ENCODE peak calls at places on chromosomes 3 and 15, in five cellular contexts. H is IMR-90, D is trophoblast cell, O is mesendoderm, G is neuronal stem cell. J is an unnamed sample. For H3K36me3, H3K4me1 and H3K79me1, the result is how much of the 10 kb centered on the place peaks cover.

GRCh38 chr15:72116680-72117447 is 1.1 kb downstream of the MYO9A start:
- DNase-seq in H (peak), D (peak), O (peak), G (no peak), J (no peak)

GRCh38 chr15:51097553-51098330 is 3.0 kb upstream of the TNFAIP8L3 start:
- DNase-seq in H (peak), D (peak), O (no peak), G (no peak), J (peak)

GRCh38 chr3:105480771-105481170 is 114.1 kb downstream of the ALCAM start:
- DNase-seq in H (no peak), D (no peak), O (no peak), G (peak), J (peak)

GRCh38 chr15:41334293-41335120 is 1.8 kb downstream of the NUSAP1 start:
- DNase-seq in H (no peak), D (no peak), O (peak), G (no peak), J (no peak)

GRCh38 chr3:58874795-58875194 is 175.0 kb downstream of the CFAP20DC start:
- DNase-seq in H (peak), D (no peak), O (no peak), G (no peak), J (no peak)

GRCh38 chr3:128603811-128604447 is 46.7 kb downstream of the RPN1 start:
- DNase-seq in H (no peak), D (peak), O (no peak), G (no peak), J (no peak)

GRCh38 chr3:115819785-115820384 is 196.6 kb downstream of the GAP43 start:
- DNase-seq in H (peak), D (peak), O (peak), G (peak), J (peak)

GRCh38 chr3:37730383-37730782 is 131.3 kb upstream of the CTDSPL start:
- DNase-seq in H (no peak), D (no peak), O (no peak), G (no peak), J (no peak)

GRCh38 chr3:111906667-111907066 is 47.6 kb downstream of the PHLDB2 start:
- DNase-seq in H (peak), D (no peak), O (no peak), G (no peak), J (peak)

GRCh38 chr3:129383292-129383860 is 45.1 kb downstream of the EFCAB12 start:
- DNase-seq in H (peak), D (peak), O (peak), G (peak), J (peak)

GRCh38 chr3:29335438-29335837 is 54.6 kb downstream of the RBMS3 start:
- DNase-seq in H (peak), D (peak), O (peak), G (peak), J (peak)

GRCh38 chr3:145678401-145678800 is 482.6 kb downstream of the PLOD2 start:
- DNase-seq in H (no peak), D (no peak), O (peak), G (no peak), J (peak)

GRCh38 chr15:70586241-70586640 is 177.1 kb downstream of the UACA start:
- DNase-seq in H (no peak), D (no peak), O (no peak), G (no peak), J (no peak)

GRCh38 chr3:182973047-182973446 is 7.3 kb downstream of the DCUN1D1 start:
- DNase-seq in H (peak), D (no peak), O (no peak), G (no peak), J (no peak)

GRCh38 chr3:79297242-79297641 is 470.6 kb downstream of the ROBO1 start:
- DNase-seq in H (peak), D (peak), O (no peak), G (no peak), J (peak)

GRCh38 chr3:43528498-43529099 is 93.2 kb downstream of the ANO10 start:
- DNase-seq in H (no peak), D (no peak), O (no peak), G (no peak), J (no peak)

GRCh38 chr15:101025896-101026631 is 106.9 kb downstream of the LRRK1 start:
- DNase-seq in H (no peak), D (no peak), O (no peak), G (no peak), J (no peak)

GRCh38 chr15:50128266-50128665 is 9.2 kb upstream of the ATP8B4 start:
- DNase-seq in H (no peak), D (peak), O (peak), G (no peak), J (peak)

GRCh38 chr3:131794766-131795381 is 239.9 kb downstream of the CPNE4 start:
- DNase-seq in H (peak), D (peak), O (peak), G (peak), J (peak)

DNA sequence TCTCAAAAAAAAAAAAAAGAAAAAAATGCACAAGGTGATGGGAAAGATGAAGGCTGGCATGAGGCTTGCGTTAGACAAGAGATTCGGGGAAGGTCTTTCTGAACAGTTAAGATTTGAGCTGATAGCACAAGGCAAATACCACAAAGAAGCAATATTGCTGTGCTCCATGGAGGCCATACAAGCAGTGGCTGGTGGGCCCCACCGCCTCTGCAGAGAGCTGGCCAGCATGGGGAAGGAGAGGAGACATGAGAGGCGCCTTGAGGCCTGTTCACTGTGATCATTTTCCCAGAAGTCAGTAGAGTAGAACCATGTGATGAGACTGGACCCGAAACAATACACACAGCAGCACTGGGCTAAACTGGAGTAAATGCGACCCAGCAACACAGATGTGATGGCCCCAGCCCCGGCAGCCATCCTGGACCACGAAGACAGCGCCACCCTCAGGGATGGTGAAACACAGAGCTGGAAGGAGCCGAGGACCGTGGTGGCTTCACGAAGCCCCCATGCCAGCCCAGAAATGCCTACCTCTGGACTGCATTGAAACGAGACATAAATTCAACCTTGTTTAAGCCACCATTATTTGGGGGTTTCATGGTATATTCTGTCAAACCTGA is 5.5 kb downstream of the XXYLT1 start:
- DNase-seq in H (no peak), D (no peak), O (no peak), G (no peak), J (no peak)
- H3K36me3 ChIP-seq in H (under half), D (under half), O (under half), G (under half), J (under half)

DNA sequence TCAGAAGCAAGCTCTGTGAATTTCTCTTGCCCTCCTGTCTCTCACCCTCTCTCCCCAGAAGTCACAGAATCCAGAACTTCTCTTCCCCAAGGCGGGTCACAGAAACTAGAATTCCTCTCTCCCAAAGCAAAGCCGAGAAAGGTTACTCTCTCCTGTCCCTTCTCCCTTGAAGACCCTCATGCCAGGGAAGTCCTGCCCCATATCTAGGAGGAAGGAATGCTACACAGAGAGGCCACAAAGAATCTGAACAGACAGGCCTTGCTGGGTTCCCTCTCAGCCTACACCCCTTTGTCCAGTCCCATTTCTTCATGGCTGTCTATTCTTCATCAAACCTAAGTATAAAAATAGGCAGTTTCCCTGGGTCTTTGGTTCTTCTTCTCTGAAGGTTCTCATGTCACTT is 29.8 kb downstream of the ANP32A start:
- DNase-seq in H (no peak), D (peak), O (no peak), G (no peak), J (no peak)
- H3K4me1 ChIP-seq in H (under half), D (half or more), O (under half), G (under half), J (under half)

GRCh38 chr15:68809517-68809916 is 11.2 kb downstream of the ANP32A start:
- DNase-seq in H (no peak), D (no peak), O (no peak), G (no peak), J (no peak)

GRCh38 chr15:68806220-68807105 is 14.2 kb downstream of the ANP32A start:
- DNase-seq in H (no peak), D (no peak), O (no peak), G (no peak), J (no peak)

GRCh38 chr15:68808091-68808490 is 12.6 kb downstream of the ANP32A start:
- DNase-seq in H (no peak), D (no peak), O (no peak), G (no peak), J (no peak)

GRCh38 chr15:68808770-68809169 is 11.9 kb downstream of the ANP32A start:
- DNase-seq in H (no peak), D (no peak), O (no peak), G (no peak), J (no peak)

GRCh38 chr15:68807249-68807648 is 13.4 kb downstream of the ANP32A start:
- DNase-seq in H (no peak), D (no peak), O (no peak), G (no peak), J (no peak)
- H3K79me1 ChIP-seq in H (half or more), D (under half), O (under half), G (under half), J (under half)

DNA sequence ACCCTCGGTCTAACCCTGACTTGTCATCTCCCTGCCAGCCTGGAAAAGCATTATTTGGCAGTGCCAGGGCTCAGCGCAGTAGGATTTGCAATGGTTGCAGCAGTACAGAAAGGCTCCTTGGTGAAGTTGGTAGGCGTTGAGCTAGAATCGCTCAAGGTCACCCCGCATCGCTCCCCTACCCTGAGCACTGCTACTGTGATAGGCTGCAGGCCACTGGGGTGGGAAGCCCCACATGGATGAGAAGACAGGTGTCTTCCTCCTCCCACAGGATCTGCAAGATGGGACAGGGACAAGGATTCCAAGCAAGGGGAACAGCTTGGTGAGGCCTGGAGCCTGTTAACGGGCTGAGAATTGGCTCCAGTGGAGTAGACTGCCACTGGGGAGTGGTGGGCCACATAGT is 10.7 kb downstream of the CLK3 start:
- DNase-seq in H (no peak), D (no peak), O (no peak), G (no peak), J (no peak)
- H3K36me3 ChIP-seq in H (half or more), D (half or more), O (under half), G (half or more), J (half or more)

GRCh38 chr3:9396632-9397330 is 634 bp upstream of the SETD5 start:
- DNase-seq in H (peak), D (peak), O (peak), G (peak), J (peak)

GRCh38 chr3:9396301-9396631 is 1.1 kb upstream of the SETD5 start:
- DNase-seq in H (peak), D (peak), O (peak), G (no peak), J (peak)

GRCh38 chr3:9397331-9397910 is at the start of gene SETD5:
- DNase-seq in H (peak), D (peak), O (peak), G (peak), J (peak)

GRCh38 chr3:9397911-9398714 is 698 bp downstream of the SETD5 start:
- DNase-seq in H (peak), D (no peak), O (peak), G (peak), J (peak)

DNA sequence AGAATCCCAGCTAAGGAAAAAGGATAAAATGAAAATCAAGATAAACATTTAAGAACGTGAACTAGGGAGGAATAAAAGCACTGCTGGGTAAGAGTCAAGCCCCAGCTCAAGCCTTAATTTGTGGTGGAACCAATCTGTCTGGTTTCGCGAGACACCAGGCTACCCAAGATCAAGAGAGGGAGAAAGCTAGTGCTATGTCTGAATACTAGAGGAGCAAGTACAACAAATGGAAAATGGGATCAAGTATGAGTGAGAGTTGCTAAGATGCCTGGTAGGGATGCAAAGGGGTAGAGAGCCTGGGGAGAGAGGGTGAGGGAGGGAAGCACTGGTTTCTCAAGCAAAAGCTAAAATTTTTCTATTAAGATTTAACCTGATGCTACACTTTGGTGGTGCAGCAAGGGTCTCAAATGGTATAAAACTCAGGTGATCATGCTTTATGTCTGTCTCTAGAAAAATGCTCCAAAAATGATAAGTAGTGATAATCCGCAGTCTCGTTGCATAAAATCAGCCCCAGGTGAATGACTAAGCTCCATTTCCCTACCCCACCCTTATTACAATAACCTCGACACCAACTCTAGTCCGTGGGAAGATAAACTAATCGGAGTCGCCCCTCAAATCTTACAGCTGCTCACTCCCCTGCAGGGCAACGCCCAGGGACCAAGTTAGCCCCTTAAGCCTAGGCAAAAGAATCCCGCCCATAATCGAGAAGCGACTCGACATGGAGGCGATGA is 1.7 kb upstream of the SETD5 start:
- DNase-seq in H (no peak), D (peak), O (peak), G (no peak), J (peak)
- H3K4me1 ChIP-seq in H (under half), D (under half), O (under half), G (under half), J (under half)